ENCODE peak calls at places on chromosomes 7 and 10, in seven cellular contexts. P is HS-5; Q is activated CD4-positive, alpha-beta memory T cell treated with anti-CD3 and anti-CD28 coated beads, Interleukin-2, amount 10 ng/mL, durations not matched to agents 7 days and 5 days; V is HEK293T; E is Panc1; M is activated gamma-delta T cell treated with Interleukin-2 at 50 U/mL for 16 hours; C is RWPE1. T is an unnamed sample.

GRCh38 chr7:80105706-80106408 is 28.8 kb upstream of the GNAI1 start:
- DNase-seq in P (no peak), Q (no peak), V (no peak), E (no peak), M (no peak), C (no peak), T (no peak)

GRCh38 chr10:44576715-44577191 is 191.9 kb upstream of the CXCL12 start:
- DNase-seq in P (no peak), Q (no peak), V (no peak), E (no peak), M (peak; percentile 16), C (no peak), T (no peak)

GRCh38 chr10:12308102-12308501 is 41.2 kb upstream of the CAMK1D start:
- DNase-seq in P (no peak), Q (no peak), V (no peak), E (no peak), M (no peak), C (no peak), T (no peak)

GRCh38 chr10:117653170-117653515 is 110.6 kb downstream of the EMX2 start:
- DNase-seq in P (peak; percentile 87), Q (peak; percentile 51), V (no peak), E (peak; percentile 15), M (no peak), C (peak; percentile 98), T (no peak)

GRCh38 chr7:2680792-2681490 is 7.1 kb upstream of the AMZ1 start:
- DNase-seq in P (peak; percentile 25), Q (peak; percentile 67), V (peak; percentile 82), E (peak; percentile 27), M (peak; percentile 46), C (peak; percentile 61), T (peak; percentile 93)

GRCh38 chr10:79070611-79071534 is 2.1 kb downstream of the ZMIZ1 start:
- DNase-seq in P (peak; percentile 59), Q (no peak), V (peak; percentile 30), E (no peak), M (no peak), C (peak; percentile 95), T (peak; percentile 68)

GRCh38 chr10:72066318-72067284 is 21.8 kb downstream of the SPOCK2 start:
- DNase-seq in P (no peak), Q (no peak), V (no peak), E (no peak), M (no peak), C (no peak), T (no peak)

GRCh38 chr7:69906309-69906995 is 308.2 kb downstream of the AUTS2 start:
- DNase-seq in P (no peak), Q (no peak), V (no peak), E (no peak), M (no peak), C (no peak), T (no peak)

GRCh38 chr7:153532321-153532720 is 519.9 kb upstream of the DPP6 start:
- DNase-seq in P (no peak), Q (no peak), V (no peak), E (no peak), M (no peak), C (no peak), T (no peak)

GRCh38 chr10:121823993-121824463 is 103.8 kb downstream of the ATE1 start:
- DNase-seq in P (peak; percentile 6), Q (no peak), V (peak; percentile 57), E (peak; percentile 25), M (no peak), C (peak; percentile 57), T (peak; percentile 68)

T was measured in GM23338.